ENCODE peak calls at places on chromosome 1, in five cellular contexts. W is RWPE1, X is NCI-H1092, K is HT1080, A is GM23248. J is an unnamed sample.

GRCh38 chr1:21651214-21652042 is 17.7 kb downstream of the RAP1GAP start:
- DNase-seq in W (peak), X (peak), K (no peak), A (peak), J (no peak)

GRCh38 chr1:16152521-16153087 is 3.3 kb downstream of the EPHA2 start:
- DNase-seq in W (no peak), X (no peak), K (peak), A (no peak), J (no peak)

GRCh38 chr1:33606272-33606671 is 133.8 kb downstream of the ZSCAN20 start:
- DNase-seq in W (no peak), X (no peak), K (no peak), A (no peak), J (no peak)

GRCh38 chr1:64073705-64074104 is 129.7 kb upstream of the UBE2U start:
- DNase-seq in W (no peak), X (no peak), K (no peak), A (no peak), J (no peak)

GRCh38 chr1:16172232-16172830 is 16.5 kb upstream of the EPHA2 start:
- DNase-seq in W (no peak), X (no peak), K (no peak), A (no peak), J (no peak)

GRCh38 chr1:240310226-240310925 is 218.7 kb downstream of the FMN2 start:
- DNase-seq in W (peak), X (no peak), K (peak), A (peak), J (peak)

GRCh38 chr1:97392701-97393100 is 528.1 kb downstream of the DPYD start:
- DNase-seq in W (no peak), X (no peak), K (no peak), A (no peak), J (no peak)

GRCh38 chr1:205225901-205226765 is 1.6 kb upstream of the TMCC2 start:
- DNase-seq in W (peak), X (no peak), K (no peak), A (peak), J (peak)

GRCh38 chr1:39668894-39669293 is 3.0 kb downstream of the NT5C1A start:
- DNase-seq in W (no peak), X (no peak), K (no peak), A (peak), J (no peak)

J was measured in GM04503.